ENCODE peak calls at places on chromosomes 13 and 19, in nine cellular contexts. T, L, Y, K, R, Q, I, E and O are unnamed samples.

GRCh38 chr13:20118268-20119140 is 42.3 kb downstream of the GJA3 start:
- DNase-seq in T (peak), L (peak), Y (peak), K (no peak), R (peak), Q (peak), I (no peak), E (peak), O (no peak)

GRCh38 chr19:41816761-41817160 is 20.4 kb downstream of the CEACAM3 start:
- DNase-seq in T (no peak), L (no peak), Y (no peak), K (no peak), R (no peak), Q (no peak), I (no peak), E (no peak), O (no peak)

GRCh38 chr13:91576590-91576989 is 178.2 kb downstream of the GPC5 start:
- DNase-seq in T (no peak), L (no peak), Y (no peak), K (no peak), R (no peak), Q (no peak), I (no peak), E (peak), O (no peak)

GRCh38 chr13:28820099-28821051 is at the start of gene MTUS2:
- DNase-seq in T (no peak), L (no peak), Y (no peak), K (no peak), R (peak), Q (no peak), I (peak), E (no peak), O (no peak)

GRCh38 chr19:49188626-49189200 is 31.1 kb downstream of the TRPM4 start:
- DNase-seq in T (no peak), L (no peak), Y (no peak), K (no peak), R (no peak), Q (no peak), I (no peak), E (no peak), O (no peak)

GRCh38 chr13:30796132-30796832 is 60.9 kb downstream of the ALOX5AP start:
- DNase-seq in T (no peak), L (peak), Y (peak), K (no peak), R (peak), Q (peak), I (no peak), E (peak), O (no peak)

GRCh38 chr13:113047587-113047986 is 58.0 kb upstream of the F7 start:
- DNase-seq in T (no peak), L (no peak), Y (no peak), K (no peak), R (no peak), Q (no peak), I (no peak), E (no peak), O (no peak)

GRCh38 chr13:54029226-54029625 is 1000.6 kb downstream of the OLFM4 start:
- DNase-seq in T (no peak), L (peak), Y (no peak), K (no peak), R (peak), Q (no peak), I (no peak), E (peak), O (no peak)

GRCh38 chr13:20192470-20193141 is at the start of gene GJB2:
- DNase-seq in T (no peak), L (no peak), Y (no peak), K (no peak), R (peak), Q (no peak), I (no peak), E (no peak), O (no peak)

GRCh38 chr13:113114511-113115362 is 7.9 kb upstream of the F10 start:
- DNase-seq in T (no peak), L (no peak), Y (no peak), K (no peak), R (no peak), Q (no peak), I (no peak), E (no peak), O (no peak)

GRCh38 chr19:7870571-7871279 is 3.5 kb downstream of the PRR36 start:
- DNase-seq in T (peak), L (peak), Y (peak), K (peak), R (peak), Q (peak), I (no peak), E (peak), O (peak)

GRCh38 chr19:44596428-44597130 is 16.8 kb upstream of the IGSF23 start:
- DNase-seq in T (no peak), L (no peak), Y (no peak), K (no peak), R (no peak), Q (no peak), I (no peak), E (no peak), O (no peak)

GRCh38 chr19:46721269-46722003 is 4.5 kb upstream of the PRKD2 start:
- DNase-seq in T (no peak), L (no peak), Y (no peak), K (no peak), R (no peak), Q (no peak), I (no peak), E (no peak), O (no peak)

GRCh38 chr13:67574320-67575233 is 344.4 kb upstream of the PCDH9 start:
- DNase-seq in T (no peak), L (peak), Y (no peak), K (no peak), R (peak), Q (peak), I (no peak), E (no peak), O (peak)

GRCh38 chr13:37539176-37539575 is 59.4 kb downstream of the POSTN start:
- DNase-seq in T (no peak), L (no peak), Y (no peak), K (no peak), R (no peak), Q (no peak), I (no peak), E (no peak), O (no peak)

GRCh38 chr13:37715606-37716015 is 117.0 kb upstream of the POSTN start:
- DNase-seq in T (no peak), L (peak), Y (peak), K (no peak), R (peak), Q (peak), I (no peak), E (no peak), O (no peak)

GRCh38 chr13:112767506-112768471 is 78.0 kb downstream of the ATP11A start:
- DNase-seq in T (no peak), L (no peak), Y (no peak), K (no peak), R (no peak), Q (no peak), I (no peak), E (no peak), O (no peak)

GRCh38 chr13:35724480-35724879 is 248.0 kb upstream of the MAB21L1 start:
- DNase-seq in T (no peak), L (peak), Y (peak), K (no peak), R (no peak), Q (peak), I (no peak), E (no peak), O (no peak)

GRCh38 chr13:25067054-25067453 is 28.9 kb upstream of the PABPC3 start:
- DNase-seq in T (no peak), L (no peak), Y (no peak), K (peak), R (no peak), Q (no peak), I (peak), E (no peak), O (no peak)

GRCh38 chr13:49624207-49624606 is 4.1 kb upstream of the ARL11 start:
- DNase-seq in T (no peak), L (no peak), Y (no peak), K (no peak), R (no peak), Q (no peak), I (no peak), E (no peak), O (no peak)

GRCh38 chr13:108682714-108683113 is 53.3 kb downstream of the MYO16 start:
- DNase-seq in T (no peak), L (no peak), Y (no peak), K (no peak), R (no peak), Q (no peak), I (no peak), E (no peak), O (no peak)

GRCh38 chr19:33794578-33795369 is 1.9 kb upstream of the KCTD15 start:
- DNase-seq in T (no peak), L (peak), Y (peak), K (no peak), R (no peak), Q (no peak), I (peak), E (no peak), O (no peak)

GRCh38 chr19:34577531-34578101 is 96.1 kb downstream of the WTIP start:
- DNase-seq in T (no peak), L (no peak), Y (no peak), K (no peak), R (no peak), Q (no peak), I (no peak), E (no peak), O (no peak)

GRCh38 chr19:18173054-18173571 is 500 bp upstream of the IFI30 start:
- DNase-seq in T (no peak), L (peak), Y (no peak), K (no peak), R (no peak), Q (no peak), I (no peak), E (no peak), O (no peak)

GRCh38 chr19:50204811-50205675 is 1.6 kb downstream of the MYH14 start:
- DNase-seq in T (no peak), L (no peak), Y (no peak), K (peak), R (peak), Q (no peak), I (peak), E (no peak), O (peak)

GRCh38 chr13:30569901-30570576 is 47.7 kb upstream of the USPL1 start:
- DNase-seq in T (no peak), L (peak), Y (peak), K (no peak), R (peak), Q (peak), I (no peak), E (peak), O (no peak)

GRCh38 chr19:1901940-1902404 is 3.2 kb upstream of the ADAT3 start:
- DNase-seq in T (no peak), L (no peak), Y (no peak), K (no peak), R (no peak), Q (peak), I (no peak), E (no peak), O (no peak)

GRCh38 chr19:47891622-47891922 is 5.5 kb upstream of the SULT2A1 start:
- DNase-seq in T (no peak), L (no peak), Y (no peak), K (no peak), R (no peak), Q (no peak), I (no peak), E (no peak), O (no peak)

GRCh38 chr19:18588611-18589379 is at the start of gene REX1BD:
- DNase-seq in T (peak), L (peak), Y (peak), K (peak), R (peak), Q (peak), I (peak), E (no peak), O (peak)

GRCh38 chr19:39413269-39413902 is 917 bp downstream of the PLEKHG2 start:
- DNase-seq in T (no peak), L (peak), Y (peak), K (no peak), R (no peak), Q (peak), I (peak), E (no peak), O (no peak)

GRCh38 chr19:10211691-10212090 is 16.9 kb upstream of the DNMT1 start:
- DNase-seq in T (no peak), L (no peak), Y (no peak), K (no peak), R (no peak), Q (no peak), I (no peak), E (no peak), O (no peak)

GRCh38 chr19:9205506-9206113 is 13.8 kb downstream of the OR7D4 start:
- DNase-seq in T (peak), L (peak), Y (peak), K (peak), R (peak), Q (peak), I (peak), E (peak), O (peak)

GRCh38 chr19:5086725-5087439 is 118.0 kb downstream of the KDM4B start:
- DNase-seq in T (no peak), L (no peak), Y (no peak), K (no peak), R (no peak), Q (no peak), I (no peak), E (no peak), O (no peak)

GRCh38 chr19:38062959-38063786 is 156.2 kb downstream of the SIPA1L3 start:
- DNase-seq in T (no peak), L (no peak), Y (no peak), K (peak), R (no peak), Q (peak), I (peak), E (no peak), O (no peak)

GRCh38 chr13:113536461-113537110 is 46.1 kb upstream of the DCUN1D2 start:
- DNase-seq in T (no peak), L (no peak), Y (no peak), K (no peak), R (no peak), Q (no peak), I (no peak), E (no peak), O (no peak)

GRCh38 chr13:43583331-43583730 is 203.4 kb downstream of the ENOX1 start:
- DNase-seq in T (no peak), L (no peak), Y (no peak), K (no peak), R (no peak), Q (no peak), I (no peak), E (no peak), O (no peak)

GRCh38 chr13:33260168-33261098 is 25.1 kb downstream of the STARD13 start:
- DNase-seq in T (no peak), L (peak), Y (no peak), K (no peak), R (no peak), Q (peak), I (peak), E (peak), O (no peak)